ENCODE peak calls at places on chromosomes 11 and 22, in seven cellular contexts. J is Peyer's patch; V is psoas muscle; D is stomach; L is CD8-positive, alpha-beta T cell; S is IMR-90; Q is HCT116. T is an unnamed sample. For H3K9me3, the result is how much of the 10 kb centered on the place peaks cover.

GRCh38 chr11:34331329-34331728 is 26.5 kb downstream of the ABTB2 start:
- DNase-seq in J (no peak), V (no peak), D (no peak), L (no peak), S (peak), Q (no peak), T (no peak)

GRCh38 chr11:107916671-107917241 is 11.5 kb upstream of the RAB39A start:
- DNase-seq in J (no peak), V (no peak), D (peak), L (no peak), S (no peak), Q (no peak), T (no peak)

GRCh38 chr11:126561327-126561893 is 205.9 kb downstream of the ST3GAL4 start:
- DNase-seq in J (no peak), V (no peak), D (no peak), L (no peak), S (peak), Q (no peak), T (peak)

GRCh38 chr11:73376803-73377629 is 817 bp downstream of the RELT start:
- DNase-seq in J (peak), V (peak), D (peak), L (peak), S (peak), Q (peak), T (no peak)

GRCh38 chr11:126630488-126630887 is 275.0 kb downstream of the ST3GAL4 start:
- DNase-seq in J (no peak), V (no peak), D (no peak), L (no peak), S (no peak), Q (no peak), T (no peak)

GRCh38 chr11:20035701-20036601 is 124.3 kb downstream of the DBX1 start:
- DNase-seq in J (no peak), V (no peak), D (no peak), L (no peak), S (peak), Q (no peak), T (no peak)

GRCh38 chr22:22025320-22026156 is 43.0 kb upstream of the TOP3B start:
- DNase-seq in J (peak), V (no peak), D (no peak), L (no peak), S (no peak), Q (no peak), T (no peak)

GRCh38 chr11:15720460-15720859 is 605.7 kb downstream of the INSC start:
- DNase-seq in J (no peak), V (no peak), D (no peak), L (no peak), S (peak), Q (no peak), T (no peak)

GRCh38 chr11:46295312-46295995 is 18.0 kb downstream of the CREB3L1 start:
- DNase-seq in J (peak), V (peak), D (peak), L (peak), S (peak), Q (no peak), T (peak)

GRCh38 chr11:64224151-64224890 is 1.7 kb downstream of the TRPT1 start:
- DNase-seq in J (no peak), V (no peak), D (no peak), L (no peak), S (no peak), Q (no peak), T (no peak)

GRCh38 chr11:115869780-115870431 is 365.7 kb upstream of the CADM1 start:
- DNase-seq in J (no peak), V (no peak), D (no peak), L (peak), S (peak), Q (no peak), T (no peak)

GRCh38 chr22:44669725-44670027 is 32.3 kb upstream of the PRR5 start:
- DNase-seq in J (no peak), V (peak), D (no peak), L (no peak), S (peak), Q (no peak), T (no peak)

GRCh38 chr22:46769191-46769675 is 6.8 kb downstream of the TBC1D22A start:
- DNase-seq in J (peak), V (peak), D (peak), L (no peak), S (no peak), Q (no peak), T (no peak)

GRCh38 chr11:62611705-62612365 is 740 bp downstream of the EML3 start:
- DNase-seq in J (no peak), V (peak), D (peak), L (no peak), S (peak), Q (no peak), T (no peak)

GRCh38 chr22:38429460-38430128 is 25.4 kb downstream of the KCNJ4 start:
- DNase-seq in J (no peak), V (no peak), D (no peak), L (no peak), S (peak), Q (no peak), T (no peak)

GRCh38 chr22:38835888-38836301 is 7.9 kb downstream of the NPTXR start:
- DNase-seq in J (no peak), V (peak), D (no peak), L (no peak), S (peak), Q (no peak), T (no peak)

GRCh38 chr11:12746593-12747097 is 72.4 kb downstream of the TEAD1 start:
- DNase-seq in J (no peak), V (peak), D (no peak), L (no peak), S (peak), Q (peak), T (no peak)

GRCh38 chr22:38033522-38034277 is 23.5 kb upstream of the PICK1 start:
- DNase-seq in J (no peak), V (peak), D (no peak), L (no peak), S (no peak), Q (no peak), T (no peak)

GRCh38 chr11:78138694-78139421 is 568 bp downstream of the ALG8 start:
- DNase-seq in J (no peak), V (no peak), D (peak), L (no peak), S (peak), Q (peak), T (peak)

GRCh38 chr22:41180926-41181325 is 24.2 kb upstream of the L3MBTL2 start:
- DNase-seq in J (no peak), V (no peak), D (no peak), L (no peak), S (no peak), Q (no peak), T (no peak)

GRCh38 chr11:27385245-27385644 is 22.2 kb upstream of the CCDC34 start:
- DNase-seq in J (no peak), V (no peak), D (no peak), L (no peak), S (peak), Q (no peak), T (no peak)

GRCh38 chr11:57751676-57752253 is at the start of gene BTBD18:
- DNase-seq in J (no peak), V (no peak), D (peak), L (no peak), S (peak), Q (no peak), T (no peak)

GRCh38 chr22:24270556-24271405 is at the start of gene SPECC1L:
- DNase-seq in J (peak), V (peak), D (peak), L (peak), S (peak), Q (peak), T (peak)

GRCh38 chr22:21766933-21767462 is 31.4 kb upstream of the YPEL1 start:
- DNase-seq in J (peak), V (no peak), D (peak), L (peak), S (no peak), Q (no peak), T (peak)

GRCh38 chr11:111605681-111606080 is 3.4 kb downstream of the SIK2 start:
- DNase-seq in J (no peak), V (no peak), D (no peak), L (no peak), S (no peak), Q (no peak), T (no peak)

GRCh38 chr11:14248577-14248976 is 110.4 kb downstream of the RRAS2 start:
- DNase-seq in J (peak), V (no peak), D (no peak), L (no peak), S (no peak), Q (no peak), T (peak)

GRCh38 chr22:45831394-45831793 is 145.6 kb downstream of the WNT7B start:
- DNase-seq in J (no peak), V (no peak), D (no peak), L (no peak), S (peak), Q (peak), T (no peak)

GRCh38 chr22:37231406-37232139 is 12.5 kb downstream of the RAC2 start:
- DNase-seq in J (no peak), V (peak), D (no peak), L (no peak), S (no peak), Q (no peak), T (peak)

GRCh38 chr22:42991010-42991651 is 23.8 kb downstream of the PACSIN2 start:
- DNase-seq in J (no peak), V (no peak), D (no peak), L (no peak), S (peak), Q (no peak), T (no peak)

GRCh38 chr11:19577391-19577831 is 135.2 kb upstream of the NAV2 start:
- DNase-seq in J (no peak), V (no peak), D (peak), L (no peak), S (no peak), Q (no peak), T (no peak)

GRCh38 chr22:36961626-36962025 is 48.2 kb downstream of the CSF2RB start:
- DNase-seq in J (no peak), V (no peak), D (no peak), L (no peak), S (no peak), Q (no peak), T (no peak)

DNA sequence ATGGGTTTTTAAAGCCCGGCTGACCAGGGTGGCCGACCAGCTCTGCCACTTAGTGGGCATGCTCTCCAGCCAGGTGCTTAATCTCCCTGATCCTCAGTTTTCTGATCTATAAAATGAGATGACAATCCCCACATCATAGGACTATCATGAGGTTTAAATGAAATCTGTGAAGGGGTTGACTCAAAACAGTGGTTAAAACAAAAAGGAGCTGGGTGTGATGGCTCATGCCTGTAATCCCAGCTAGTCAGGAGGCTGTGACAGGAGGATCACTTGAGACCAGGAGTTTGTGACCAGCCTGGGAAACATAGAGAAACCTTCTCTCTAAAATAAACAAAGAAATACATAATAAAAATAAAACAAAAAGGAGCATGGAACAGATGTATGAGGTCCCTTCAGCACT is 3.6 kb upstream of the C11orf86 start:
- DNase-seq in J (no peak), V (no peak), D (no peak), L (no peak), S (no peak), Q (no peak), T (no peak)
- H3K27ac ChIP-seq in J (no peak), V (no peak), D (peak), L (no peak), S (peak), Q (peak), T (no peak)

DNA sequence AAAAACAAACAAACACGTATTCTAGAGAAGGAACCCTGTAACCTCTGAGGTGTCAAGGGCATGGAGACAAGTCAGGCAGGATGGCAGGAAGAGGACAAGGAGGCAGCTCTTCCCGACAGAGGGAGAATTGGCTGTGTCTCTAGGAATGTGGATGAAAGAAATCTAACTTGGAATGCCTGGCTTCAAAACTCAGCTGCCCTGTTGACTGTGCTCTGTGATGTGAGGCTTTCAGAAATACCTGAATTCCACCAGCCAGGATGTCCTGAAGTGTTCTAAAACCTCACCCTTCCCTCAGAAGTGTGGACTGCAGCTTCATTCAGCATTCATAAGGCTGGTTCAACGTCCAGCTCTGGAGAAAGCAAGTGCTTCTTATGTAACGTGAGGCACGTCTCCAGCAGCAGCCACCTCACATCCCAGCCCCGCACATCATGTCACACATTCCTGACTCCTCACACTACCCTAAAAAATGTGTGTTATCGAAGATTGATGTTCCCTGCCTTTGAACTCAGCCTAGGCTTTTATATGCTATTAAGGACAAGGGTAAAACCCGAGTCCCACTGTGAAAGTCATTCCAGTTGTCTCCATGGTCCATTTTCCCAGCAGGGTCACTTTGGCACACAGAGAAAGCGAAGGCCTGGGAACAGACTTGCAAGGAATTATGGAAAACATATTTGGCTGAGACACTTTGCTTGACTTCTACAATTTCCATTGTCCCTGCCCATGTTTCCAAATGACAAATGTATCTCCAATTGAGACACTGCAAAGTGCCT is 398.8 kb downstream of the ETS1 start:
- DNase-seq in J (no peak), V (no peak), D (no peak), L (no peak), S (no peak), Q (no peak), T (no peak)
- TF ChIP-seq CTCF in J (no peak), V (no peak), D (no peak), L (no peak), S (no peak), Q (no peak), T (no peak)

GRCh38 chr11:50278756-50279155 is 246.1 kb downstream of the OR4C45 start:
- DNase-seq in J (no peak), V (no peak), D (no peak), L (no peak), S (no peak), Q (no peak), T (no peak)
- H3K9me3 ChIP-seq in J (under half), V (under half), D (half or more), L (under half), S (under half), Q (under half), T (under half)

DNA sequence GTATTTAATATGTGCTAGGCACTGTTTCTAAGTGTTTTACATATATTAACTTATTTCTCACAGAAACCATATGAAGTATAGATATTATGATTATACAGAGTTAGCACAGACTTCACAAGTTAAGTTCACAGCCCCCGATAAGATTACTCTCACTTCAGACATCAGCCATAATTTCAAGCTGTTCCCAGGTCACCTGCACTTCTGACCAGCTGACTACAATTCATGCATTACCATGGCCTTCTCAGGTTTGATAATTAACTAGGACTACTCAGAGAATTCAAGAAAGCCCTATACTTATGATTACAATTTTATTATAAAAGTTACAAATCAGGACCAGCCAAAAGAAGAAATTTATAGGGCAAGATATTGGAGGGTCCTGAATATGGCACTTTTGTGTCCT is 68.2 kb upstream of the RRM1 start:
- DNase-seq in J (no peak), V (no peak), D (no peak), L (no peak), S (no peak), Q (no peak), T (no peak)
- H3K27ac ChIP-seq in J (no peak), V (peak), D (peak), L (no peak), S (no peak), Q (no peak), T (no peak)

GRCh38 chr11:1852271-1852877 is 510 bp upstream of the LSP1 start:
- DNase-seq in J (no peak), V (peak), D (no peak), L (no peak), S (no peak), Q (no peak), T (no peak)

GRCh38 chr11:1852885-1853284 is at the start of gene LSP1:
- DNase-seq in J (peak), V (peak), D (peak), L (peak), S (no peak), Q (no peak), T (peak)

GRCh38 chr11:1854949-1855885 is 2.3 kb downstream of the LSP1 start:
- DNase-seq in J (peak), V (no peak), D (no peak), L (no peak), S (no peak), Q (no peak), T (no peak)

GRCh38 chr11:1854132-1854948 is 1.5 kb downstream of the LSP1 start:
- DNase-seq in J (peak), V (peak), D (no peak), L (no peak), S (no peak), Q (no peak), T (no peak)

GRCh38 chr11:1853376-1854131 is 670 bp downstream of the LSP1 start:
- DNase-seq in J (peak), V (no peak), D (no peak), L (no peak), S (no peak), Q (no peak), T (no peak)
- TF ChIP-seq CTCF in J (no peak), V (no peak), D (no peak), L (no peak), S (no peak), Q (no peak), T (no peak)

GRCh38 chr22:48664586-48664985 is 1163.1 kb downstream of the BRD1 start:
- DNase-seq in J (no peak), V (peak), D (no peak), L (no peak), S (no peak), Q (no peak), T (no peak)
- H3K9me3 ChIP-seq in J (under half), V (under half), D (under half), L (under half), S (under half), Q (under half), T (under half)

GRCh38 chr22:19663821-19664325 is 50.4 kb upstream of the SEPTIN5 start:
- DNase-seq in J (peak), V (peak), D (no peak), L (no peak), S (peak), Q (no peak), T (no peak)

GRCh38 chr22:19664406-19664805 is 49.9 kb upstream of the SEPTIN5 start:
- DNase-seq in J (no peak), V (no peak), D (no peak), L (no peak), S (peak), Q (no peak), T (no peak)

GRCh38 chr22:19661156-19661555 is 53.1 kb upstream of the SEPTIN5 start:
- DNase-seq in J (no peak), V (no peak), D (no peak), L (no peak), S (peak), Q (no peak), T (no peak)

GRCh38 chr22:19664951-19665783 is 49.1 kb upstream of the SEPTIN5 start:
- DNase-seq in J (no peak), V (no peak), D (no peak), L (no peak), S (no peak), Q (no peak), T (no peak)

DNA sequence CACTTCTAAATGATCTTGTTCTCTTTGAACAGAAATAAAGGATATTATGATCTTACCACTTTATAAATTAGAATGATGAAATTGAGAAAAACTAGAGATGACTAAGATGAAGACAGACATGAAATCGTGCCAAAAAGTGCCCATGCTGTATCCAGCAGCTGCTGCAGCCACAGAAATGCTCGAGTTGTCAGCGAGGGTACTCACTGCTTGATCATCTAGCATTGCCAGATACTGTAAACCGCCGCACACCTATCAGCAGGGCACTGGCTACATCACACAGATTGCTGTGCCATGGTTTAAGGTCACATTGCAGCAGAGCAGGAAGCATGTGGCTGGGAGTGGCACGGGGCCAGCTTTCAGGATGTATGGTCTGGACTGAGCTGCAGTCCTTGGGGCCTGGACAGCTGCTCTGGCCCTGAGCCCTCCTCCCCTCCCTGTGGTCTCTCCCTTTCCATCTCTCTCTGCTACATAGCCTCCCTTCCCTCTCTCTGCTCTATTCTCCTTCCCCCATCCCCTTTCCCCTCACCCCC is 51.0 kb upstream of the SEPTIN5 start:
- DNase-seq in J (peak), V (peak), D (peak), L (no peak), S (peak), Q (no peak), T (no peak)
- H3K27ac ChIP-seq in J (no peak), V (peak), D (no peak), L (no peak), S (no peak), Q (no peak), T (no peak)